ENCODE peak calls at places on chromosome 22, in seven cellular contexts. N is mucosa of descending colon; P is A549; C is CD4-positive, alpha-beta T cell; X is left ventricle myocardium inferior; B is fibroblast of mammary gland; V is sigmoid colon. F is an unnamed sample.

GRCh38 chr22:38284042-38284402 is 11.2 kb upstream of the TMEM184B start:
- DNase-seq in C (no peak), V (peak), B (peak), X (no peak), N (no peak), P (no peak), F (peak)

GRCh38 chr22:39214006-39214382 is 30.8 kb downstream of the PDGFB start:
- DNase-seq in V (peak), P (no peak), C (no peak), N (no peak), B (no peak), X (no peak), F (no peak)

GRCh38 chr22:37981282-37982011 is 2.9 kb downstream of the SOX10 start:
- DNase-seq in C (no peak), N (peak), P (no peak), X (no peak), V (no peak), B (no peak), F (no peak)

GRCh38 chr22:44338183-44338812 is 25.5 kb upstream of the SHISAL1 start:
- DNase-seq in X (peak), C (no peak), N (no peak), B (no peak), P (no peak), V (peak), F (no peak)

GRCh38 chr22:41446057-41446501 is 522 bp downstream of the TOB2 start:
- DNase-seq in X (peak), N (no peak), P (no peak), B (no peak), V (peak), C (no peak), F (peak)

GRCh38 chr22:36762687-36763260 is 13.1 kb downstream of the IFT27 start:
- DNase-seq in P (no peak), B (peak), X (peak), V (peak), N (no peak), C (no peak), F (peak)

GRCh38 chr22:43925433-43926348 is 2.1 kb downstream of the PNPLA3 start:
- DNase-seq in X (no peak), B (no peak), C (no peak), V (no peak), P (no peak), N (no peak), F (peak)

GRCh38 chr22:25900880-25901279 is 158.9 kb downstream of the MYO18B start:
- DNase-seq in P (no peak), N (no peak), V (no peak), X (no peak), B (no peak), C (no peak), F (no peak)

GRCh38 chr22:22450343-22450839 is 58.2 kb downstream of the ZNF280B start:
- DNase-seq in P (no peak), B (peak), V (peak), C (no peak), N (no peak), X (no peak), F (no peak)

GRCh38 chr22:22883090-22883727 is 4.4 kb upstream of the IGLL5 start:
- DNase-seq in V (no peak), X (no peak), B (no peak), N (no peak), C (no peak), P (no peak), F (no peak)

GRCh38 chr22:23305321-23305910 is 125.1 kb downstream of the BCR start:
- DNase-seq in B (peak), X (no peak), C (no peak), N (no peak), P (no peak), V (no peak), F (peak)

GRCh38 chr22:26713823-26714449 is 56.5 kb downstream of the MIAT start:
- DNase-seq in B (peak), N (no peak), X (no peak), C (no peak), V (no peak), P (peak), F (peak)

GRCh38 chr22:35605787-35606492 is 11.2 kb downstream of the MB start:
- DNase-seq in B (no peak), V (no peak), P (no peak), N (no peak), C (no peak), X (peak), F (no peak)

GRCh38 chr22:29071261-29072045 is 1.4 kb upstream of the KREMEN1 start:
- DNase-seq in X (no peak), V (peak), N (peak), P (peak), B (no peak), C (no peak), F (peak)

GRCh38 chr22:37880668-37881440 is 25.2 kb upstream of the MICALL1 start:
- DNase-seq in P (no peak), X (no peak), V (no peak), N (no peak), C (no peak), B (peak), F (peak)

GRCh38 chr22:17121235-17122195 is at the start of gene TMEM121B:
- DNase-seq in P (peak), C (no peak), X (peak), B (peak), N (peak), V (peak), F (peak)

GRCh38 chr22:42632096-42632495 is 8.3 kb downstream of the ATP5MGL start:
- DNase-seq in X (no peak), P (no peak), C (no peak), B (no peak), V (no peak), N (no peak), F (peak)
- TF ChIP-seq CTCF in X (peak), P (no peak), C (no peak), B (peak), V (no peak), N (no peak), F (peak)

GRCh38 chr22:40432167-40432566 is 61.8 kb downstream of the SGSM3 start:
- DNase-seq in P (no peak), X (no peak), N (no peak), C (no peak), B (no peak), V (no peak), F (no peak)

GRCh38 chr22:40432625-40433024 is 62.2 kb downstream of the SGSM3 start:
- DNase-seq in N (no peak), V (no peak), P (no peak), C (no peak), X (no peak), B (no peak), F (no peak)

GRCh38 chr22:40434101-40434500 is 63.7 kb downstream of the SGSM3 start:
- DNase-seq in P (no peak), C (no peak), B (peak), X (no peak), V (no peak), N (no peak), F (no peak)

GRCh38 chr22:40434745-40435144 is 64.4 kb downstream of the SGSM3 start:
- DNase-seq in X (no peak), V (no peak), C (no peak), P (no peak), B (no peak), N (no peak), F (no peak)

DNA sequence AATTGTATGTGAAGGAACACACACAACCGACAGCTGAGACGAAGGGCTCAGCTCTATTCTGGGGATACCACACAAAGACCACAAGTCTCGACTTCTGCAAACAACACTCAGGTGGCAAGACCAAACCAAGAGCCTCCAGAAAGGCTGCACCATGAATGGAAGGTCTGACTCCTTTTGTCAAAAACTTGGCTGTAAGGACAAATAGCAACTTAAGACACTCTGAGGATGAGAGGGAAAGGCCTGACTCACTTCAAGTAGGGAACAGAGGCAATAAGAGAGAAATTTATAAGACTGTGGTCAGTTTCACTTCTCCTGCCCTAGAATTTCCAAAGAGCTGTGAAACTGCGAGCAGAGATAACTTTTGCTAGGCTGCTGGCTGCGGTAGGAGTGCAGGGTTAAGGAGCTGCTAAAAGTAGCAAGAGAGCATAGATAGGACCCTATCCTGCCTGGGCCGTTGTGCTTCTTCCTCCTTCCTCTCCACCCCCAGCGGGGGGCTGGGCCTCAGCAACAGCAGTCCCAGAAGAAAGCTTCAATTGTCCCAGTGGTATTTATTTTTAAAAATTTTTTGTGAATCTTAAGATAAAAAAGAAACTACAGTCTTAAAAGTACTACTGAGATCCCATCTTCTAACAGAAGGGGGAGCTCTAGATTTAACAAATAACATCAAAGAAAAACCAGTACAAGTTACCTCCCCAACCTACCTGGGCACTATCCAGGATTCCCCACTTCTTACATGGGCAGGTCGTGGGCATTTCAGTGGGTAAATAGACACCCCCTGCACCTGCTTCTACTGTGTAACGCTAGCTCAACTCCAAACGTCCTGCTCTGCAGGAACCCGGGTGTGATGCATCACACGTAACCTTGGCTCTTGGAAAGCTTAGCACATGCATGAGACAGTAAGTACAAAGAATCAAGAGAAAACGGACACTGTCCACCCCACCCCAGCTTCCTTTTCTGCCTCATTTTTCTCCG is 66.4 kb downstream of the SGSM3 start:
- DNase-seq in B (peak), X (peak), C (peak), N (no peak), V (no peak), P (peak), F (peak)
- TF ChIP-seq CTCF in B (peak), X (peak), C (peak), N (no peak), V (peak), P (peak), F (peak)

DNA sequence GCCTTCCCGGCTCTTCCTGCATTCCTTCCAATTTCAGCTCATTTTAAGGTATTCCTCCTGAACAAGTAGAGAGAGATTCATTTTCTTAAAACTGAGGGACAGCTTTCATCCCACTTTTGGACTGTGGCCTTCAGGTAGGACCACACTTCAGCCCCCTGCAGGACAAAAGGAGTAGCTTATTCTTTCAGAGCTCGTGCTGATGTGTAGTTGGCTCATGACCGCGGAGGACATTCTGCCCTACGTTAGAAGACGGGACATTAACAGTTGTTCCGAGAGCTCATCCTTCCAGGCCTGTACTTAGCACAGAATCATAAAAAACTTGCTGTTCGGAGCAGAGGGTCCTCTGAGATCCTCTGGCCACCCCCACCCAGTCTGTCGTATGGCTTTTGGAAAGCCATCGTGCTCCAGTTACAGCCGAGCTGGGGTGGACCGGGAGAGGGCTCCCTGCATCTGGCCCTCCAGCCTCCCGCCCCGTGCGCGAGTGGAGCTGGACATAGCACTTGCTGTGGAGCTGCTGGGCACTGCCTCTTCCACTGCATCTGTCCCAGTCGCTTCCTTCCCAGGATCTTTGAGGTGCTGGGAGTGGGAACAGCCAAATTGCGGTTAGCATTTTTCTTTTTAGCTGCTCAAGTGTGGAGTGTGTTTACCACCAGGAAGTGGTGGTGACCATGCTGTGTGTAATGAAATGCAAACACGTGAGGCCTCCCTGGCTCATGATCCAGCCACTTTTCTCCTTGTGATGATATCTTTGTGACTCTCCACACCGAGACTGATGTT is 250.3 kb downstream of the TBC1D22A start:
- DNase-seq in B (no peak), X (no peak), P (no peak), C (no peak), N (no peak), V (peak), F (peak)
- TF ChIP-seq CTCF in B (peak), X (peak), P (no peak), C (no peak), N (no peak), V (no peak), F (no peak)

GRCh38 chr22:19631899-19632670 is 82.2 kb upstream of the SEPTIN5 start:
- DNase-seq in C (no peak), P (peak), V (peak), X (no peak), B (peak), N (no peak), F (peak)
- TF ChIP-seq CTCF in C (no peak), P (peak), V (no peak), X (peak), B (peak), N (no peak), F (peak)

GRCh38 chr22:30298005-30298701 is 8.8 kb upstream of the CASTOR1 start:
- DNase-seq in N (peak), P (no peak), X (no peak), C (no peak), V (no peak), B (no peak), F (no peak)
- TF ChIP-seq CTCF in N (no peak), P (no peak), X (no peak), C (no peak), V (no peak), B (no peak), F (no peak)

GRCh38 chr22:46262449-46263207 is 515 bp downstream of the PKDREJ start:
- DNase-seq in B (peak), X (peak), V (peak), N (peak), C (no peak), P (no peak), F (peak)
- TF ChIP-seq CTCF in B (no peak), X (peak), V (no peak), N (peak), C (no peak), P (no peak), F (peak)

DNA sequence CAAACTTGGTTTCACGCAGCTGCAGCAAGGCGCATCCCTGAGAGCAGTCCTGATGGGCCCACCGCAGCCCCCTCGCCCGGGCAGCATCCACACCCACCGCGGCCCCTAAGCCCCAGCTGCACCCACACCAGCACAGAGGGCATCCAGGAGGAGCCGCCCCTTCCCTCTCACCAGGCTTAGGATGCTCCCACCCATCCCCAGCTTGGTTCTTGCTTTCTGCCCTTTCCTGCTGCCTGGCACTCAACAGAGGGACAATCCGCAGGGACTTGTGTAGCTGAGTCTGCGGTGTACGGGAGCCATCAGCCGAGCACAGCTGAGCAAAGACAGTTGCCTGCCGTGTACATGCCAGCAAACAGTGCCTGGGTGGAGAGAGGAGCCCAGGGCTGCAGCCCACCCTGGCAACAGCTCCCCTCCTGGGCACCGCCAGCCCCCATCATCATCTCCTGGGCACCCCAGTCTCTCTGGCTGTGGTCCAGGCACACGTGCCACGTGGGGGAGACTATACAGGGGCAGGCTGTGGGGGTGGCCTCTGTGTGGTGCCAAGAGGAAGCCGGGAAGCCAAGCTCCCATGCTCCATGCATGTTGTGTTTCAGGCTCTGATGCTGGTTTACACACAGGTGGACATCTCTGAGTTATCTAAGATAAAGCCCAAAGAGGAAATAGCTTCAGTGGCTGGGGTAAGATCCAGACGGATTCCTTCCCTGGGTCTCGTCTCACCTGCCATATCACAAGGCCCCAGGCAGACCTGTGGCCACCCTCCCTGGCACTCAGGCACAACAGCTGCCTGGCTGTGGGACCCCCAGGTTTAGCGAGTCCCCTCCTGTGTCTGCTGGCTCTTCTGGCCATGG is 36.1 kb upstream of the GNB1L start:
- DNase-seq in C (no peak), X (no peak), B (no peak), P (no peak), V (no peak), N (peak), F (no peak)
- TF ChIP-seq CTCF in C (no peak), X (no peak), B (no peak), P (no peak), V (no peak), N (no peak), F (no peak)

GRCh38 chr22:33036881-33037280 is 21.3 kb downstream of the SYN3 start:
- DNase-seq in B (no peak), V (no peak), N (no peak), C (no peak), X (no peak), P (no peak), F (no peak)

GRCh38 chr22:33035276-33035863 is 22.8 kb downstream of the SYN3 start:
- DNase-seq in B (no peak), P (no peak), X (no peak), C (no peak), V (no peak), N (no peak), F (no peak)

GRCh38 chr22:33038131-33038772 is 19.9 kb downstream of the SYN3 start:
- DNase-seq in V (no peak), B (peak), N (no peak), X (no peak), C (no peak), P (no peak), F (peak)

GRCh38 chr22:33030923-33031525 is 27.2 kb downstream of the SYN3 start:
- DNase-seq in P (no peak), X (no peak), V (no peak), B (no peak), C (no peak), N (no peak), F (no peak)

GRCh38 chr22:33034753-33035152 is 23.4 kb downstream of the SYN3 start:
- DNase-seq in X (no peak), P (no peak), C (no peak), B (no peak), V (no peak), N (no peak), F (no peak)
- TF ChIP-seq CTCF in X (no peak), P (no peak), C (no peak), B (no peak), V (no peak), N (no peak), F (no peak)

DNA sequence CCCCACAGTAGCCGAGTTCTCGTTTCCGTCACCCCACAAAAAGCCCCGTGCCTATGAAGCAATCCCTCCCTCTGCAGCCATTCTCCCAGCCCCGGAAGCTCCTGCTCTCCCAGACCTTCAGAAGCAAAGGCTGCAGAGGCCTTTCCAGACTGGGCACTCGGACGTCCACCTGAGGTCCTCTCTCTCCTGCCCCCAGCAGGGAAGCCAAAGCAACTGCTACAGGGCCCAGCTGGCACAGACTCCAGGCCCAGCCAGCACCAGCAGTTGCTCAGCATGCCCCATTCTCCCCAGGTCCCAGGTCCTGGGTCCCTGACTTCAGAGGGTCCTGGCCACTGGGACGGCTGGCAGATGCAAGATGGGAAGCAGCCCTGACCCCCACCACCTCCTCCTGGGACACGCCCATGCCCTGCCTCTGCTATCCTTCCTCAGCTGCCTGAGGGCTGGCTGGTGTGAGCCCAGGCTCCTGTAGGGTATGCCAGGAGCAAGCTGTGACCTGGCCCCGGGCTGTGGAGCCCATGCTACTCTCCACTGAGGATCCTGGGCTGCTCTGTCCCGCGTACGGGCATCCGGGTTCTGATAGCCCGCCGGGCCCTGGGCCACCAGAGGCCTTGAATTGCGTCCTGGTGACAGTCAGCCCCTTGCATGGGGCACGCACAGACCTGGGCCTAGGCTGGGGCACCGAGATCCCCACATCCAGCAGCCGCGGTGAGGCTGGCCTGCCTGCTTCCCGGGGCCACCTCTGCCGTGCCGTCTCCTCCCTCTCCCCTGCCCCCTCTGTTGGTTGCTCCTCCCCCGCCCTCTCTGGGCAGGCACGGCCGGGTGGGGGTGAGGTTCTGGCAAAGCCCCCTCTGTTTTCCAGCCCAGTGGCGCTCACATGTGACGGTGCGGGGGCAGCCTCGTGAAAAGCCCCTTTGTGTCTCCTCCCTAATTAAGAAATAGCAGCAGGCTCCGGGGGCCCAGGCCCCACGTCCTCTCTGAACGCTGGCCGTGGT is 1310.3 kb downstream of the BRD1 start:
- DNase-seq in V (peak), B (no peak), X (no peak), C (no peak), P (peak), N (no peak), F (no peak)
- TF ChIP-seq CTCF in V (no peak), B (no peak), X (no peak), C (no peak), P (no peak), N (no peak), F (peak)

F was measured in foreskin fibroblast.